ENCODE peak calls at places on chromosomes 4 and X, in five cellular contexts. F is lower lobe of right lung, C is NT2/D1, E is HCEC 1CT, K is NCI-H748 treated with DMSO at 0.1 percent for 48 hours. W is an unnamed sample.

GRCh38 chr4:78954048-78954666 is 14.9 kb upstream of the PAQR3 start:
- DNase-seq in F (no peak), C (no peak), E (no peak), K (peak), W (peak)

GRCh38 chr4:26076000-26076587 is 162.1 kb downstream of the SMIM20 start:
- DNase-seq in F (no peak), C (no peak), E (peak), K (no peak), W (no peak)

GRCh38 chr4:57102050-57102564 is 8.1 kb downstream of the IGFBP7 start:
- DNase-seq in F (no peak), C (no peak), E (peak), K (no peak), W (no peak)

GRCh38 chr4:87555751-87556619 is 26.8 kb upstream of the SPARCL1 start:
- DNase-seq in F (no peak), C (no peak), E (peak), K (no peak), W (no peak)

GRCh38 chr4:86108152-86108551 is 251.7 kb downstream of the MAPK10 start:
- DNase-seq in F (no peak), C (no peak), E (no peak), K (no peak), W (no peak)

GRCh38 chr4:25440478-25441030 is 63.5 kb downstream of the ANAPC4 start:
- DNase-seq in F (no peak), C (no peak), E (no peak), K (no peak), W (no peak)

GRCh38 chrX:155612312-155613224 is at the start of gene TMLHE:
- DNase-seq in F (peak), C (peak), E (peak), K (peak), W (peak)

GRCh38 chr4:177448850-177449249 is 6.6 kb upstream of the AGA start:
- DNase-seq in F (no peak), C (no peak), E (peak), K (no peak), W (no peak)

GRCh38 chr4:21962691-21963090 is 14.1 kb upstream of the KCNIP4 start:
- DNase-seq in F (no peak), C (no peak), E (no peak), K (no peak), W (no peak)

GRCh38 chr4:148261861-148262260 is 180.4 kb downstream of the NR3C2 start:
- DNase-seq in F (no peak), C (no peak), E (no peak), K (no peak), W (no peak)

GRCh38 chrX:67555578-67556203 is 11.9 kb downstream of the AR start:
- DNase-seq in F (peak), C (no peak), E (peak), K (no peak), W (peak)

GRCh38 chr4:15362541-15362940 is 65.3 kb upstream of the C1QTNF7 start:
- DNase-seq in F (no peak), C (no peak), E (no peak), K (no peak), W (no peak)

GRCh38 chr4:5050520-5050955 is 742 bp upstream of the STK32B start:
- DNase-seq in F (peak), C (peak), E (peak), K (peak), W (peak)

GRCh38 chr4:1589098-1589497 is 95.0 kb downstream of the FAM53A start:
- DNase-seq in F (no peak), C (no peak), E (no peak), K (no peak), W (no peak)

GRCh38 chrX:23952401-23952800 is 44.6 kb downstream of the CXorf58 start:
- DNase-seq in F (no peak), C (no peak), E (no peak), K (no peak), W (no peak)

GRCh38 chr4:24559889-24560288 is 24.5 kb downstream of the DHX15 start:
- DNase-seq in F (no peak), C (no peak), E (peak), K (no peak), W (no peak)